ENCODE peak calls at places on chromosomes 13 and 19, in four cellular contexts. N, W, Z and H are unnamed samples.
A peak's percentile ranks its signal among the peaks of the same experiment; 100 is the strongest.

GRCh38 chr13:23657056-23657455 is 86.8 kb downstream of the TNFRSF19 start:
- DNase-seq in Z (no peak), N (no peak), W (no peak), H (peak; percentile 14)

GRCh38 chr13:21757721-21758120 is 86.8 kb downstream of the FGF9 start:
- DNase-seq in W (no peak), Z (no peak), N (no peak), H (no peak)

GRCh38 chr13:113151745-113152707 is 6.4 kb upstream of the PROZ start:
- DNase-seq in W (peak; percentile 81), N (peak; percentile 74), Z (peak; percentile 28), H (peak; percentile 46)

GRCh38 chr13:100392709-100393630 is 195.6 kb downstream of the GGACT start:
- DNase-seq in W (peak; percentile 99), N (peak; percentile 100), Z (peak; percentile 86), H (no peak)

GRCh38 chr13:57877596-57877995 is 246.1 kb downstream of the PCDH17 start:
- DNase-seq in N (no peak), Z (no peak), W (no peak), H (no peak)

GRCh38 chr19:30662211-30662861 is 290.2 kb downstream of the ZNF536 start:
- DNase-seq in Z (no peak), N (no peak), W (peak; percentile 62), H (no peak)

GRCh38 chr19:8654591-8655339 is 24.3 kb downstream of the NFILZ start:
- DNase-seq in W (peak; percentile 64), N (peak; percentile 27), Z (peak; percentile 75), H (peak; percentile 79)

GRCh38 chr13:23378009-23378632 is 55.4 kb downstream of the SACS start:
- DNase-seq in N (peak; percentile 99), W (peak; percentile 100), Z (no peak), H (peak; percentile 91)

GRCh38 chr19:55373993-55374757 is 2.5 kb upstream of the TMEM190 start:
- DNase-seq in W (peak; percentile 37), Z (no peak), N (peak; percentile 74), H (no peak)

GRCh38 chr13:113928701-113929627 is 44.9 kb downstream of the C13orf46 start:
- DNase-seq in W (peak; percentile 92), Z (peak; percentile 22), N (peak; percentile 69), H (no peak)

GRCh38 chr13:20828540-20829364 is 55.0 kb upstream of the EEF1AKMT1 start:
- DNase-seq in W (peak; percentile 81), Z (no peak), N (peak; percentile 64), H (peak; percentile 89)

GRCh38 chr19:55753401-55753800 is 5.5 kb upstream of the RFPL4A start:
- DNase-seq in N (no peak), W (no peak), Z (no peak), H (no peak)

GRCh38 chr19:35718345-35719041 is 690 bp downstream of the KMT2B start:
- DNase-seq in N (no peak), Z (no peak), W (peak; percentile 62), H (peak; percentile 78)

GRCh38 chr13:107554355-107554905 is 660.9 kb downstream of the LIG4 start:
- DNase-seq in Z (no peak), W (no peak), N (peak; percentile 4), H (no peak)

GRCh38 chr13:20832861-20833260 is 59.1 kb upstream of the EEF1AKMT1 start:
- DNase-seq in W (no peak), N (no peak), Z (no peak), H (no peak)

GRCh38 chr19:35757231-35757748 is 461 bp upstream of the HSPB6 start:
- DNase-seq in N (peak; percentile 96), W (peak; percentile 93), Z (no peak), H (peak; percentile 84)

GRCh38 chr13:36530050-36530789 is 97.9 kb downstream of the CCNA1 start:
- DNase-seq in W (no peak), Z (no peak), N (no peak), H (no peak)

GRCh38 chr13:95502216-95502615 is 50.3 kb upstream of the CLDN10 start:
- DNase-seq in Z (no peak), W (no peak), N (no peak), H (no peak)

GRCh38 chr19:55283548-55284393 is at the start of gene BRSK1:
- DNase-seq in Z (peak; percentile 89), W (peak; percentile 76), N (peak; percentile 61), H (peak; percentile 87)

GRCh38 chr19:57552432-57552831 is 7.2 kb downstream of the ZNF550 start:
- DNase-seq in W (no peak), N (no peak), Z (no peak), H (no peak)

GRCh38 chr13:90105276-90105675 is 1242.2 kb upstream of the MIR17HG start:
- DNase-seq in Z (no peak), W (peak; percentile 84), N (no peak), H (no peak)

GRCh38 chr13:40660692-40661091 is 5.7 kb downstream of the FOXO1 start:
- DNase-seq in W (no peak), N (no peak), Z (no peak), H (no peak)
- H3K9ac ChIP-seq in W (no peak overlapping the region), N (no peak overlapping the region), Z (no peak overlapping the region), H (no peak overlapping the region)

DNA sequence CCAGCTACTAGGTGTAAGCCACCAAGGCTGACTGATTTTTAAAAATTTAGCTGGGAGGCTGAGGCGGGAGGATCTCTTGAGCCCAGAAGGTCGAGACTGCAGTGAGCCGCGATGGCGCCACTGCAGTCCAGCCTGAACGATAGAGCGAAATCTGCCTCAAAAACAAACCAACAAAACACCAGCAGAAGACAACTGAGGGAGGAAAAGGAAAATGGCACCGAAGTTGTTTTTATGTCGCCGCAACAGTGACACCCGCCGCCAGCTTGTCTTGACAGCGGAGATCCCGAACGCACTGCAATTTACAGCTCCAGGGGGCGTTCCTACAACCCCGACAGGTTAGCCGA is 298 bp upstream of the FAM98C start:
- DNase-seq in Z (no peak), N (no peak), W (no peak), H (no peak)
- H3K9ac ChIP-seq in Z (no peak overlapping the region), N (peak overlapping the region; percentile 18), W (no peak overlapping the region), H (peak overlapping the region; percentile 64)

GRCh38 chr13:26475176-26476110 is 82.0 kb upstream of the WASF3 start:
- DNase-seq in N (no peak), W (no peak), Z (peak; percentile 83), H (no peak)
- H3K9ac ChIP-seq in N (no peak overlapping the region), W (peak overlapping the region; percentile 63), Z (no peak overlapping the region), H (no peak overlapping the region)

DNA sequence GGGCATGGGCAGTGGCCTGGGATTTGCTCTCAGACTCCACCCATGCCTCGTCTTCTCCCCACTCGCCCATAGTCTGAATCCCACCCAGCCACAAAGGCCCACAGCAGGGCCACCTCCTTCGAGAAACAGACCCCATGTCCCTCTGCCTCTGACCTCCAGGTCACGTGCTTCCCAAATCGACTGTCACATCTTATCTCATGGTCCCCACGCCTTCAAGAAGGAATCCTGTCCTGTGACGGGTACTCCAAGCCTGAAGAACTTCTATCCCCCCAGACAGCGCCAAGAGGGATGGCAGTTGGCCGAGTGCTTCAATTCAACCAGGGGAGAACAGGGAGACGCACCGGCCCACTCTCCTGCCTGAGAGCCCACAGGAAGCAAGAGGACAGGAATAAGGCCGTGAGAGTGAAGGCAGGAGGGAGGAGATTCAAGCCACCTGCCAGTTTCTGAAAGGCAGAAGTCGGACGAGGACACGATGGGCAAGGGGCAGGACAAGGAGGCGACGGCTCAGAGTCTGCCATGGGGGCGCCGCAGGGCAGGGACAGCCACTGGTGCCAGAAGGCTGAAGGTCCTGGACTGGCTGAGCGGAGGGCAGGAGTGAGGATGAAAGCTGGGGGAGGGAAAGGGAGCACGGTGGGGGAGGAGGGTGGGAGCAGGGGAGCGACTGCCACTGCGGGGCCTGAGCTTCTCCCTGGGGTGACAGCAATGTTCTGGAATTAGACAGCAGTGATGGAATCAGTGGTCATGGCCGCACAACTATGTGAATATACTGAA is 16.3 kb downstream of the MLLT1 start:
- DNase-seq in W (no peak), N (peak; percentile 38), Z (no peak), H (no peak)
- H3K9ac ChIP-seq in W (no peak overlapping the region), N (peak overlapping the region; percentile 48), Z (no peak overlapping the region), H (no peak overlapping the region)

DNA sequence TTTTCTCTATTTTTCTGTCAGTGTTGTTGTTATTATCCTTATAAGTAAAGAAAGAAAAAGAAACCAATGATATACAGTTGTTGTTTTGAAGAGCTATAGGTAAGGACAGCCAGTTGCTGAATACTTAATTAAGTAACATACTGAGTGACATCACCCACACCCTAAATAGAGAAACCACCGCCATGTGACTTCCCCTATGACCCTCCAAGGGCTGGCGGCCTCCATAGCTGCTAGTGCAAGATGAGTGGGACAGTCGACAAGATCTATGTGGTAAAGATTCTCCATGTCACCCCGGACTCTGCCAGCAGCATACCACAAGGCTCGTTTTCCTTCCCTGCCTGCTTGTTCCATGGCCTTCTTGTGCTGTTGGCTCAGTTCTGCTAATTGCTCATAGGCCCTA is 221.1 kb downstream of the DNAJC15 start:
- DNase-seq in Z (no peak), N (no peak), W (no peak), H (no peak)
- H3K9ac ChIP-seq in Z (no peak overlapping the region), N (no peak overlapping the region), W (no peak overlapping the region), H (no peak overlapping the region)

DNA sequence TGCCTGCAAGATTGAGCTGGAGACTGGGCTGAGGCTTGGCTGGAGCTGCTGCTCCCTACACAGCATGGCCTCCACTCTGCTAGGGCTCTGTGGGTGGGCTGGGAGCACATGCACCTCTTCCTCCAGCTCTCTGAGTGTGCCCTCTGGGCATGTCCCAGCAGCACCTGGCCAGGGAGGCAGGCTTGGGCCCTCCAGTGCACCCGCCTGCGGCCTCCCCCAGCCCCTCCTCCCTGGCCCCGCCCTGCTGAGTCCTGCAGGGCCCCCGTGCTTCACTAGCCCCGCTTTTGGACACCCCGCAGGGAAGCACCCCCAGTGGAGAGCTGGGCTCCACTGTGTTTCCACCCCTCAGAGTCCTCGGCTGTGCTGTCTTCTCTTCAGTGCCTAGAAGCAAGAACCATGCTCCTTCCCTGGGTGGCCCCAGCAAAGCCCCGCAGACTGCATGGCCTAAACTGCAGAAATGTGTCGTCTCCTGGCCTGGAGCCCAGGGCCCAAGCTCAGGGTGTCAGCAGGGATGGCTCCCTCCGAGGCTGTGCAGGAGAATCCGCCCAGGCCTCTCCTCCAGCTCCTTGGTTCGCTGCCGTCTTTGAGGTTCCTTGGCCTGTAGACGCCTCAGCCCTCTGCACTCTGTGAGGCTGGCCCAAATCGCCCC is 5.0 kb upstream of the TEX29 start:
- DNase-seq in Z (no peak), N (no peak), W (no peak), H (no peak)
- H3K9ac ChIP-seq in Z (no peak overlapping the region), N (no peak overlapping the region), W (no peak overlapping the region), H (no peak overlapping the region)

DNA sequence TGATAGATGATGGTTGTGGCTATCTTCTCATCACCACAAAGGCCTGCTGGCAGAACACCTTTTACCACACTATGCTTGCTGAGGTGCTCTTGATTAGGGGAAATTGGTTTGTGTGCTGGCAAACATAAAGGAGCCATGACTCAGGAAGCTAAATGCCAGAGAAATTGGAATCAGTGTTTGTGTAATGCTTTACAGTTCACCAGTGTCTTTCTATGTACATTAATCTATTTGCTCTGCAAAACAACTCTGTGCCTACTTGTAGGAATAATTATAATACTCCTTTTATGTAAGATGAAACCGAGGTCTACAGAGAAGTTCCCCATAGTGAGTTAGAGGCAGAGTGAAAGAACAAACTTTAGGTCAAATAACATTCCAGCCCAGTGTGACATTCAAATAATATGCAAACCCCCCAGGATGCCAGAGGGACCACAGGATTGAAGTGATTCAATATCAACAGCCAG is 390.5 kb upstream of the HTR2A start:
- DNase-seq in Z (no peak), N (peak; percentile 73), W (peak; percentile 60), H (no peak)
- H3K9ac ChIP-seq in Z (no peak overlapping the region), N (no peak overlapping the region), W (no peak overlapping the region), H (no peak overlapping the region)